ENCODE peak calls at places on chromosomes 3 and 15, in five cellular contexts. Z is CD8-positive, alpha-beta T cell; N is ascending aorta; F is sigmoid colon; Q is left ventricle myocardium inferior. K is an unnamed sample.

GRCh38 chr15:73755481-73755880 is 2.3 kb upstream of the INSYN1 start:
- DNase-seq in Z (no peak), N (no peak), F (no peak), Q (no peak), K (no peak)

GRCh38 chr3:33989229-33989628 is 190.8 kb downstream of the PDCD6IP start:
- DNase-seq in Z (no peak), N (no peak), F (no peak), Q (no peak), K (no peak)

GRCh38 chr3:154122912-154123559 is 1.8 kb downstream of the ARHGEF26 start:
- DNase-seq in Z (no peak), N (no peak), F (no peak), Q (no peak), K (no peak)

GRCh38 chr3:46461971-46462910 is 2.5 kb downstream of the LTF start:
- DNase-seq in Z (no peak), N (peak; percentile 50), F (no peak), Q (no peak), K (no peak)

GRCh38 chr3:193520738-193521137 is 34.0 kb downstream of the ATP13A4 start:
- DNase-seq in Z (no peak), N (no peak), F (no peak), Q (no peak), K (no peak)

GRCh38 chr3:58502832-58503231 is 10.9 kb downstream of the KCTD6 start:
- DNase-seq in Z (no peak), N (no peak), F (no peak), Q (no peak), K (no peak)

GRCh38 chr3:170768334-170768801 is 101.6 kb downstream of the RPL22L1 start:
- DNase-seq in Z (no peak), N (no peak), F (no peak), Q (no peak), K (no peak)

GRCh38 chr15:36612063-36612788 is 32.8 kb downstream of the CDIN1 start:
- DNase-seq in Z (no peak), N (no peak), F (no peak), Q (no peak), K (no peak)

GRCh38 chr15:31551323-31551722 is 224.7 kb downstream of the KLF13 start:
- DNase-seq in Z (no peak), N (no peak), F (no peak), Q (no peak), K (no peak)

GRCh38 chr3:134749174-134749573 is 45.9 kb upstream of the EPHB1 start:
- DNase-seq in Z (no peak), N (no peak), F (no peak), Q (no peak), K (no peak)

GRCh38 chr3:71710906-71711494 is 14.2 kb downstream of the EIF4E3 start:
- DNase-seq in Z (no peak), N (no peak), F (no peak), Q (no peak), K (no peak)

GRCh38 chr3:186705882-186706780 is 11.0 kb upstream of the KNG1 start:
- DNase-seq in Z (peak; percentile 26), N (no peak), F (no peak), Q (no peak), K (no peak)

GRCh38 chr3:108283006-108283405 is 13.3 kb upstream of the HHLA2 start:
- DNase-seq in Z (no peak), N (no peak), F (no peak), Q (no peak), K (no peak)

GRCh38 chr3:151265866-151266265 is 12.5 kb downstream of the P2RY14 start:
- DNase-seq in Z (no peak), N (no peak), F (no peak), Q (no peak), K (no peak)

GRCh38 chr3:194711913-194712312 is 26.2 kb downstream of the FAM43A start:
- DNase-seq in Z (no peak), N (no peak), F (no peak), Q (no peak), K (no peak)

GRCh38 chr15:52163321-52164190 is 27.6 kb downstream of the GNB5 start:
- DNase-seq in Z (peak; percentile 31), N (no peak), F (no peak), Q (no peak), K (no peak)

GRCh38 chr15:88900309-88900981 is 5.1 kb upstream of the HAPLN3 start:
- DNase-seq in Z (no peak), N (no peak), F (no peak), Q (no peak), K (no peak)

GRCh38 chr3:106769045-106769444 is 608.2 kb upstream of the CCDC54 start:
- DNase-seq in Z (no peak), N (no peak), F (no peak), Q (no peak), K (no peak)

GRCh38 chr3:157865449-157865862 is 240.8 kb downstream of the SHOX2 start:
- DNase-seq in Z (peak; percentile 25), N (no peak), F (no peak), Q (no peak), K (no peak)

GRCh38 chr15:49986326-49986725 is 132.7 kb downstream of the ATP8B4 start:
- DNase-seq in Z (no peak), N (no peak), F (no peak), Q (no peak), K (no peak)

GRCh38 chr3:98482717-98483482 is 14.6 kb upstream of the OR5K2 start:
- DNase-seq in Z (no peak), N (no peak), F (no peak), Q (no peak), K (no peak)

GRCh38 chr3:113156816-113157333 is 54.5 kb upstream of the BOC start:
- DNase-seq in Z (no peak), N (no peak), F (no peak), Q (no peak), K (no peak)

GRCh38 chr3:59547874-59548273 is 498.0 kb upstream of the CFAP20DC start:
- DNase-seq in Z (no peak), N (no peak), F (no peak), Q (no peak), K (no peak)

GRCh38 chr3:63405882-63406281 is 127.8 kb downstream of the SYNPR start:
- DNase-seq in Z (no peak), N (no peak), F (no peak), Q (no peak), K (no peak)

GRCh38 chr15:75161788-75162414 is 39.8 kb upstream of the C15orf39 start:
- DNase-seq in Z (no peak), N (no peak), F (no peak), Q (peak; percentile 43), K (no peak)

GRCh38 chr3:192916455-192917257 is 1.0 kb downstream of the MB21D2 start:
- DNase-seq in Z (peak; percentile 22), N (peak; percentile 84), F (peak; percentile 87), Q (peak; percentile 77), K (no peak)

GRCh38 chr15:36844453-36845094 is 255.8 kb downstream of the MEIS2 start:
- DNase-seq in Z (no peak), N (no peak), F (peak; percentile 61), Q (no peak), K (no peak)

DNA sequence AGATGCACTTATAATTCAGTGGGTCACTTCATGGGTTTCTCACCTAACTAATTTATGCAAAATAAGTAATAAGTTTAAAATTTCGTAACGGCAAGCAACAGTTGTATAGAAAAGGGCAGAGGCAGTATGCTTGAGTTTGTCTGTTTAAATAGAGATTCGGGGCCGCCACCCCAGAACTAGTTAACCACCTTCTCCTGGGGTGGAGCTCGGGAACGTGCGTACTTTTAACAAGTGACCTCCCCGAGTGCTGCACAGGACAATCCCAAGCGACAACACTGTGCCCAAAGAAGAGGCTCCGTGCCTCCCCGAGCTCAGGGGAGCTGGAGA is 439 bp downstream of the SSR3 start:
- DNase-seq in Z (no peak), N (no peak), F (no peak), Q (no peak), K (no peak)
- TF ChIP-seq CTCF in Z (no peak), N (no peak), F (no peak), Q (no peak), K (no peak)

GRCh38 chr15:100928632-100929280 is 9.6 kb downstream of the LRRK1 start:
- DNase-seq in Z (no peak), N (no peak), F (no peak), Q (no peak), K (no peak)
- H3K4me1 ChIP-seq in Z (no peaks in the 10 kb centered on the region), N (no peaks in the 10 kb centered on the region), F (no peaks in the 10 kb centered on the region), Q (no peaks in the 10 kb centered on the region), K (no peaks in the 10 kb centered on the region)

GRCh38 chr15:100880897-100881242 is 1.2 kb downstream of the ALDH1A3 start:
- DNase-seq in Z (no peak), N (no peak), F (no peak), Q (no peak), K (no peak)

GRCh38 chr15:100881573-100882336 is 2.1 kb downstream of the ALDH1A3 start:
- DNase-seq in Z (no peak), N (no peak), F (no peak), Q (no peak), K (no peak)

GRCh38 chr15:100879461-100880138 is at the start of gene ALDH1A3:
- DNase-seq in Z (no peak), N (no peak), F (peak; percentile 88), Q (peak; percentile 33), K (no peak)

GRCh38 chr15:100879046-100879445 is 585 bp upstream of the ALDH1A3 start:
- DNase-seq in Z (no peak), N (no peak), F (no peak), Q (no peak), K (no peak)

DNA sequence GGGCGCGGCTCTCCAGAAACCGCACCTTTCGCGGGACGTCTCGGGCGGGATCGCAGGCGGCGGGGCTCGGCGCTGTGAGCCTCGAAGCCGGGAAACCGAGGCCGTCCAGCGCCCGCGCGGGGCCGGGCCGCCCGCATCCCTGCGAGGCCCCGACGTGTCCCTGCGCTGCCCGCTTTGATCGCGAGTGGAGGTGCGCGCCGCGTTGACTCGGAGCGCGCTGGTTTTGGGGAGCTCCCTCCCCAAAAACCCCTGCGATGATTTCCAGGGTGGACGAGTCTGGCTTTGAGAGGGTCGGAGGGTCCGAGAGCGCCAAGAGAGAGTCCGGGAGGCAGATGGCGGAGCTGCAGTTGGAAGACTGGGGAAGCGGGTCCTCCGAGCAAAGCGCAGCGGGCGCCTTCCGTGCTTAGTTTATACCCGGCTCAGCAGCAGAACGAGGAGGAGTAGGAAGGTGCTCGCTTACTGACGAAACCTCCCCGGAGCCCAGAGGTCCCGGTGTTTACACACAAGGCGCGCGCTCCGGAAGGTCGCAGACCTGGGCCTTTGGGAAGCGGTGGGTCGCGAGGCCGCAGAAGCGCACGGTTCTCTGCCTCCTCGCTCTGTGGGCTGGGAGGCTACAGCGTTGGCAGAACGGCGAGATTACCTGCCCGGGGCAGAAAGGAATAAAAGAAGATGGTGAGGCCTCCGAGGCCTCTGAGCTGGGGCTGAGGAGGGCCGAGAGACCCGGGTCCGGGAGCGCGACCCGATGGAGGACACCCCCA is 687 bp downstream of the ALDH1A3 start:
- DNase-seq in Z (no peak), N (no peak), F (no peak), Q (no peak), K (no peak)
- H3K27ac ChIP-seq in Z (no peak overlapping the region), N (no peak overlapping the region), F (peak overlapping the region; percentile 71), Q (no peak overlapping the region), K (no peak overlapping the region)

DNA sequence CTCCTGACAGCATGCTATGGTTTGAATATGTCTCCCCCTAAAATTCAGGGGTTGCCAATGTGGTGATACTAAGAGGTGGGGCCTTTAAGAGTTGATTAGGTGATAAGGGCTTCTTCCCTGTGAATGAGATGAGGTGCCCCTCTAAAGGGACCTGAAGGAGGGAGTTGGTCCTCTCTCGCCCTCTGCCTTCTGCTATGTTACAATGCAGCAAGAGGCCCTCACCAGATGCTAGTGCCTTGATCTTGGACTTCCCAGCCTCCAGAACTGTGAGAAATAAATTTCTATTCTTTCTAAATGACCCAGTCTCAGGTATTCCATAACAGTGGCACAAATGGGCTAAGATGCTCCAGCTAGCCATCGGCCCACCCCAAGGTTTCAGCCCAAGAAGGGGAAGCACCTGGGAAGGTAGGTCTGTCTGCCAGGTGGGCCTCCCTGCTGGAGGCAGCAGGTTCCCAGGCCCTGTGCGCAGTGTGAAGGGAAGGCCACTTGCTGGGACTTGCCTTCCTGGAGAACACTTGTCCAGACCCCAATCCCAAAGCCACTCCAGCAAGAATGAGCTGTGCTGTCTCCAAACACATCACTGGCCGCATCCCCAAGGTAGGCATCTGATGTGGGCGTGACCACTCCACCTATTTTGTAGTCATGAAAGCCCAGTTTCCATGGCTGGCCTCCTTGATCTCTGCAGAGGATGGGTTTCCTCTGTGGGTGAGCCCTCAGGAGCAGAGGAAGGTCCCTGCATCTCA is 9.0 kb downstream of the TGM4 start:
- DNase-seq in Z (no peak), N (peak; percentile 27), F (no peak), Q (no peak), K (no peak)
- TF ChIP-seq CTCF in Z (no peak), N (no peak), F (no peak), Q (no peak), K (no peak)